ENCODE peak calls at places on chromosomes 16 and 17, in five cellular contexts. K, O, W, X and M are unnamed samples. For H3K36me3, the result is how much of the 10 kb centered on the place peaks cover.

GRCh38 chr17:6231886-6232767 is 161.9 kb downstream of the WSCD1 start:
- DNase-seq in K (peak), O (no peak), W (no peak), X (no peak), M (peak)

GRCh38 chr17:81336296-81336929 is 41.3 kb upstream of the SLC38A10 start:
- DNase-seq in K (no peak), O (no peak), W (no peak), X (no peak), M (no peak)

GRCh38 chr17:44359001-44359400 is 4.7 kb downstream of the FAM171A2 start:
- DNase-seq in K (no peak), O (no peak), W (no peak), X (no peak), M (no peak)

GRCh38 chr16:17448640-17449638 is 21.8 kb downstream of the XYLT1 start:
- DNase-seq in K (no peak), O (no peak), W (no peak), X (no peak), M (no peak)

GRCh38 chr17:59734226-59734625 is 26.8 kb downstream of the VMP1 start:
- DNase-seq in K (no peak), O (no peak), W (peak), X (no peak), M (no peak)

GRCh38 chr17:77107506-77108433 is 33.0 kb upstream of the SEC14L1 start:
- DNase-seq in K (no peak), O (peak), W (no peak), X (no peak), M (no peak)

GRCh38 chr17:31573047-31573446 is 181.6 kb downstream of the RAB11FIP4 start:
- DNase-seq in K (peak), O (no peak), W (no peak), X (peak), M (no peak)

GRCh38 chr17:80840011-80840410 is 151.6 kb upstream of the CHMP6 start:
- DNase-seq in K (no peak), O (no peak), W (no peak), X (no peak), M (no peak)

GRCh38 chr16:83002351-83003334 is 375.9 kb downstream of the CDH13 start:
- DNase-seq in K (no peak), O (no peak), W (no peak), X (no peak), M (no peak)

GRCh38 chr17:64491995-64492394 is 4.9 kb downstream of the POLG2 start:
- DNase-seq in K (no peak), O (no peak), W (no peak), X (no peak), M (peak)

GRCh38 chr17:81986606-81987005 is 9.2 kb downstream of the ASPSCR1 start:
- DNase-seq in K (peak), O (no peak), W (no peak), X (no peak), M (no peak)

GRCh38 chr16:52580488-52580887 is 33.5 kb upstream of the TOX3 start:
- DNase-seq in K (no peak), O (no peak), W (no peak), X (no peak), M (no peak)

GRCh38 chr17:14211778-14212177 is 24.9 kb downstream of the CDRT15 start:
- DNase-seq in K (peak), O (no peak), W (no peak), X (no peak), M (no peak)

GRCh38 chr16:56576585-56577299 is 11.9 kb downstream of the MT4 start:
- DNase-seq in K (peak), O (peak), W (peak), X (peak), M (no peak)

GRCh38 chr17:61574542-61575351 is 16.3 kb downstream of the NACA2 start:
- DNase-seq in K (peak), O (peak), W (peak), X (peak), M (no peak)

GRCh38 chr16:2171601-2172178 is 16.1 kb downstream of the TRAF7 start:
- DNase-seq in K (no peak), O (no peak), W (no peak), X (no peak), M (no peak)

GRCh38 chr16:2173366-2173765 is 17.8 kb downstream of the TRAF7 start:
- DNase-seq in K (no peak), O (no peak), W (no peak), X (no peak), M (no peak)

GRCh38 chr16:2170080-2170479 is 14.5 kb downstream of the TRAF7 start:
- DNase-seq in K (no peak), O (no peak), W (no peak), X (no peak), M (no peak)

GRCh38 chr16:2172688-2173335 is 17.2 kb downstream of the TRAF7 start:
- DNase-seq in K (no peak), O (no peak), W (no peak), X (no peak), M (no peak)

DNA sequence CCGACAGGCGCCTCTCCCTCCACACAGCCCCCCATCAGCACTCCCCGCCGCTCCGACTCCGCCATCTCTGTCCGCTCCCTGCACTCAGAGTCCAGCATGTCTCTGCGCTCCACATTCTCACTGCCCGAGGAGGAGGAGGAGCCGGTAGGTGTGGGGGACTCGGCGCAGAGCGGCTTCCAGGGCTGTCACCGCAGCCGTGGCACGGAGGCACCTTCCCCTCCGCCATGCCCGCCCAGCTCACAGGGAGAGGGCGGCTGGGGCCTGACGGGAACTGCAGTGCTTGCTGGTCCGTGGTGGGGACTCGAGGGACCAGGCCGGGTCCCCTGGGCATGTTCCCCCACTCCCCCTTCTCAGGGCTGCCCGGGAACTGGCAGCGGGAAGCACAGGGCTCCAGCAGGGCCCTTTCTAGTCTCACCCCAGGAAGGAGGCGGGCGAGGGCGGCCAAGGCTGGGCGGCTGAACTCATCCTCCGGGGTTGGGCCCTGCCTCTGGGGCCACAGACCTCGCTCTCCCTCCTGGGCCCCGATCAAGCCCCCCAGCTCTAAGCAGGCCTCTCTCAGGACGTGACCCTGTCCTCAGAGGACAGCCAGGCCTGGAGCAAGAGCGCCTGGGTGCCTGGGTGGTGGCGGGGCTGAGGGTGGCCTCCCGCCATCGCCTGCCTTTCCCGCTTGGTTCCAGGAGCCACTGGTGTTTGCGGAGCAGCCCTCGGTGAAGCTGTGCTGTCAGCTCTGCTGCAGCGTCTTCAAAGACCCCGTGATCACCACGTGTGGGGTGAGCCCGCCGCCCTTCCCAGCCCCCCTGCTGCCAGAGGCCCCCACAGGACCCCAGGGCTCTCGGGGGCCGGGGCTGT is 15.2 kb downstream of the TRAF7 start:
- DNase-seq in K (no peak), O (no peak), W (no peak), X (no peak), M (no peak)
- H3K36me3 ChIP-seq in K (under half), O (half or more), W (under half), X (under half), M (under half)

DNA sequence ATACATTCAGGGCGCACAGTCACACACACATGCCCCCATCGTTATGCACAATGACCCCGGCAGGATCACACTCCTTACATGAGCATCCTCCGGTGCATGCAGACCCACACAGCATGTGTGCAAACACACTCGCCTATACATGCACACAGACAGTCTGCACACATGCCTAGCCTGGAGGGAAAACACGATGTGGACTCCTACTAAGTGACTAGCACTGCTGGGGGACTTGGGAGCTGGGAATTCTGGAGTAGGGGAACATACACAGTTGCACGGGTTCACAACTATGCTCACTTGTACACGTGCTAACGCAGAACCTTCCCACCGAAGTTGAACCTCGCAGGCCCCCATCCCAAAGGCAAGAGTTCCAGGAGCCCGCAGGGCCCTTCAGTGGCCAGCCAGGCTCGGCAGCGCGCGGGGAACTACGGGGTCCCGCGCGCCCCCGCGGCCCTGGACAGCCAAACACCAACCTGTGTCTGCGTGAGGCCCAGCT is 2.0 kb downstream of the DLX3 start:
- DNase-seq in K (no peak), O (no peak), W (no peak), X (peak), M (no peak)
- H3K4me3 ChIP-seq in K (peak), O (no peak), W (no peak), X (peak), M (peak)

GRCh38 chr17:1473841-1474240 is 17.8 kb upstream of the CRK start:
- DNase-seq in K (no peak), O (no peak), W (no peak), X (no peak), M (no peak)
- H3K36me3 ChIP-seq in K (under half), O (half or more), W (under half), X (under half), M (under half)

DNA sequence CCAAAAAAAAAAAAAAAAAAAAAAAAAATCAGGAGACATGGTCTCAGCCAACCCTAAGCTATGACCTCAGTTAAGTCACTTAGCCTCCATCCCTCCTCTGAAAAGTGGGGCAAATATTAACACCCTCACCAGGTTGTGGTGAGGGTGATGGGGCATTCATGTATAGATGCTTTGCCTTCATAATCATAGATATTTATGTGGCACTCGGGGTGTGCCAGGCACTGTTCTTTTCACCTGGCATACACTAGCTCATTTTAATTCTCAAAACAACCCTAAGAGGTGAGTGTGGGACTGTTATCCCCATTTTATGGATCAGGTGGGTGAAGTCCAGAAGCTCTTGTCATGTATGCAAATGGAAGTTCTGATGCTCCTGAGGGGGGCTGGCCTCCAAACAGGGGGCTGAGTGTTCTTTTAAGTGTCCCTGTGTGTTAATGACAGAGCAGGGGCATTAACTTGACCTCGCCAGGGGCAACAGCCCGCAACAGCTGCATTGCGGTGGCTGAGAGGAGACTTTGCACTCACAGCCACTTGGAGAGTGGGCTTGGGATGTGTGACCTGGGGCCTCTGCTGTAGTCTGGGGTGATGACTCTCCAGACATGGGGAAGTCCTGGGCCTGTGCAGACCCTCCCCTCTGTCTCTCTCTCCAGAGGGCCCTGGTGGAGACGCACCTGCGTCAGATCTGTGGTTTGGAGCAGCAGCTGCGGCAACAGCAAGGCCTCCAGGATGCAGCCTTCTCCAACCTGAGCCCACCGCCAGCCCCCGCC is 4.2 kb downstream of the TBKBP1 start:
- DNase-seq in K (peak), O (no peak), W (no peak), X (no peak), M (no peak)
- H3K4me3 ChIP-seq in K (no peak), O (no peak), W (no peak), X (no peak), M (no peak)

DNA sequence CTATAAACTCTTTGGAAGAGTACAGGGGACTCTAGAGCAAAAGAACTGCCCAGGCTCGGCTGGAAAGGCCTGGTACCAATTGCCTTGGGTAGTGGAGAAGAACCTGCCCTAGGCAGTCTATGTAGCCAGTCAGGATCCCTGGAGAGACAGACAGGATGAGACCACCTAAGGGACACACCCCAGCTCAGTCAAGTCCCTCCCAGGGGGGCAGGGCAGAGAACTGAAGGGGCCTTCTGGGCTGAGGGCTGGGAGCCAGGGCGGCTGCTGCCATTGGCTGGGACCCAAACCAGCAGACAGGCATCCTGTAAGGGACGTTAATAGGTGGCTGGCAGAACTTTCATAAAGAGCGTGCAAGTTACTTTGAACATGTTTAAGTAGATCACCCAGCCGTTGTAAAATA is 12.8 kb upstream of the SLC38A8 start:
- DNase-seq in K (no peak), O (no peak), W (no peak), X (no peak), M (no peak)
- H3K36me3 ChIP-seq in K (under half), O (half or more), W (under half), X (under half), M (under half)

GRCh38 chr17:55321507-55322064 is 56.8 kb downstream of the HLF start:
- DNase-seq in K (no peak), O (no peak), W (no peak), X (no peak), M (no peak)
- H3K4me3 ChIP-seq in K (no peak), O (no peak), W (no peak), X (no peak), M (no peak)

DNA sequence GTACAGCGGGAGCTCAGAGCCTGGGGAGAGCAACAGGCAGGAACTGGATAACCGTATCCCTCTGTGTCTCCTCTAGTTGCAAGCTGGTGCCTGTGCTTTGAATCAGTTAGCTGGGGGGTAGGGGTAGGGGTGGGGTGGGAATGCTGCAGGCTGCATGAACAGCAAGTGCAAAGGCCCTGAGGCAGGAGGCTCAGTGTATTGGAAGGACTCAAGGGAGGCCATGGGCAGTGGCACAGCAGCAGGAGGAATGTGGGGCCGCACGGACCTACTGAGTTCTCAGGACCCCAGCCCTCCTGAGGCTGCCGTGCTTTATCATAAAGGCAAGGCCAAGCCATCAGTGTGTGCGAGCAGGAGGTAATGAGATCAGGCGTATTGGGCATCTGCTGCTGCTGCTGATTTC is 3.3 kb downstream of the KATNB1 start:
- DNase-seq in K (no peak), O (no peak), W (no peak), X (no peak), M (no peak)
- H3K36me3 ChIP-seq in K (under half), O (under half), W (under half), X (under half), M (under half)

GRCh38 chr17:73643846-73644144 is 450 bp downstream of the SDK2 start:
- DNase-seq in K (no peak), O (no peak), W (no peak), X (peak), M (no peak)
- H3K4me3 ChIP-seq in K (peak), O (peak), W (no peak), X (peak), M (no peak)

GRCh38 chr17:57603541-57603940 is 141.6 kb downstream of the CCDC182 start:
- DNase-seq in K (no peak), O (no peak), W (peak), X (no peak), M (no peak)
- H3K36me3 ChIP-seq in K (under half), O (under half), W (under half), X (under half), M (under half)

GRCh38 chr16:73545713-73546112 is 497.8 kb upstream of the ZFHX3 start:
- DNase-seq in K (no peak), O (no peak), W (no peak), X (no peak), M (no peak)
- H3K4me3 ChIP-seq in K (no peak), O (no peak), W (no peak), X (no peak), M (no peak)